ENCODE peak calls at places on chromosomes 12 and 14, in five cellular contexts. T is AG09309; C is stimulated activated CD8-positive, alpha-beta memory T cell treated with anti-CD3 and anti-CD28 coated beads, Interleukin-4, amount 100 ng/mL, for 4 hours; U is cortex of kidney; V is left ventricle myocardium inferior. M is an unnamed sample.

GRCh38 chr12:54404061-54405004 is 14.7 kb downstream of the ITGA5 start:
- DNase-seq in T (no peak), C (no peak), V (no peak), U (no peak), M (no peak)

GRCh38 chr14:103189481-103190470 is 66.5 kb downstream of the TNFAIP2 start:
- DNase-seq in U (no peak), T (no peak), C (no peak), V (no peak), M (no peak)

GRCh38 chr12:1914116-1914911 is 4.1 kb downstream of the CACNA2D4 start:
- DNase-seq in U (no peak), C (no peak), T (no peak), V (no peak), M (no peak)

GRCh38 chr14:45793081-45793480 is 540.1 kb upstream of the MIS18BP1 start:
- DNase-seq in V (no peak), C (no peak), T (no peak), U (no peak), M (no peak)

GRCh38 chr14:75446447-75446846 is 18.6 kb downstream of the JDP2 start:
- DNase-seq in T (no peak), V (no peak), C (no peak), U (no peak), M (no peak)

GRCh38 chr12:22658214-22658613 is 33.2 kb downstream of the ETNK1 start:
- DNase-seq in V (no peak), U (no peak), C (no peak), T (peak; percentile 27), M (peak; percentile 94)

GRCh38 chr12:104567832-104568490 is 111.2 kb downstream of the CHST11 start:
- DNase-seq in T (no peak), C (no peak), U (no peak), V (no peak), M (no peak)

GRCh38 chr12:30850684-30851083 is 75.9 kb upstream of the TSPAN11 start:
- DNase-seq in V (no peak), U (no peak), T (no peak), C (no peak), M (no peak)

GRCh38 chr14:33871394-33871793 is 79.5 kb downstream of the EGLN3 start:
- DNase-seq in T (no peak), V (no peak), U (no peak), C (no peak), M (no peak)

GRCh38 chr12:65956056-65956738 is 131.9 kb downstream of the HMGA2 start:
- DNase-seq in C (no peak), U (no peak), V (no peak), T (no peak), M (no peak)

GRCh38 chr12:76042147-76042546 is 10.6 kb upstream of the PHLDA1 start:
- DNase-seq in C (no peak), U (no peak), T (no peak), V (no peak), M (no peak)

GRCh38 chr12:9115731-9116689 is at the start of gene A2M:
- DNase-seq in T (no peak), C (no peak), U (no peak), V (no peak), M (peak; percentile 0)

GRCh38 chr14:105398726-105399440 is 545 bp downstream of the TEX22 start:
- DNase-seq in C (no peak), U (no peak), V (no peak), T (no peak), M (no peak)

GRCh38 chr12:29256598-29256997 is 107.5 kb downstream of the FAR2 start:
- DNase-seq in C (no peak), U (no peak), T (no peak), V (no peak), M (no peak)

GRCh38 chr14:57247283-57247682 is 21.4 kb downstream of the EXOC5 start:
- DNase-seq in C (no peak), T (no peak), U (no peak), V (no peak), M (no peak)

GRCh38 chr14:99156026-99156425 is 116.0 kb downstream of the BCL11B start:
- DNase-seq in T (no peak), V (no peak), C (no peak), U (no peak), M (no peak)

GRCh38 chr12:77064891-77065360 is 443 bp downstream of the E2F7 start:
- DNase-seq in T (no peak), C (no peak), U (no peak), V (no peak), M (no peak)

GRCh38 chr12:78746001-78746400 is 118.6 kb upstream of the SYT1 start:
- DNase-seq in V (no peak), T (no peak), C (no peak), U (no peak), M (no peak)

GRCh38 chr12:113528606-113529005 is 56.9 kb upstream of the LHX5 start:
- DNase-seq in V (no peak), U (no peak), C (no peak), T (no peak), M (no peak)

GRCh38 chr14:31921251-31921650 is 155.9 kb upstream of the ARHGAP5 start:
- DNase-seq in V (no peak), T (no peak), U (no peak), C (no peak), M (no peak)

GRCh38 chr12:50081096-50081808 is 3.9 kb upstream of the SMARCD1 start:
- DNase-seq in C (no peak), U (no peak), V (no peak), T (no peak), M (no peak)

GRCh38 chr12:389138-390096 is at the start of gene KDM5A:
- DNase-seq in T (peak; percentile 90), C (peak; percentile 82), U (no peak), V (peak; percentile 90), M (peak; percentile 96)

GRCh38 chr14:65622703-65623102 is 210.2 kb downstream of the FUT8 start:
- DNase-seq in C (no peak), T (no peak), V (no peak), U (no peak), M (no peak)

GRCh38 chr12:53380104-53380796 is at the start of gene SP1:
- DNase-seq in T (peak; percentile 70), V (peak; percentile 93), C (peak; percentile 79), U (peak; percentile 51), M (peak; percentile 85)

GRCh38 chr12:607541-608001 is 55.7 kb downstream of the NINJ2 start:
- DNase-seq in C (no peak), U (no peak), T (no peak), V (peak; percentile 80), M (peak; percentile 10)

GRCh38 chr14:90645842-90646443 is 170.3 kb downstream of the TTC7B start:
- DNase-seq in T (no peak), C (no peak), V (no peak), U (no peak), M (peak; percentile 78)

GRCh38 chr12:68617160-68617926 is 6.6 kb downstream of the RAP1B start:
- DNase-seq in T (peak; percentile 44), U (no peak), V (no peak), C (no peak), M (peak; percentile 71)

GRCh38 chr12:57609781-57610552 is 1.3 kb upstream of the ARHGEF25 start:
- DNase-seq in V (peak; percentile 56), C (no peak), U (no peak), T (no peak), M (no peak)

GRCh38 chr12:42343721-42344120 is 17.8 kb downstream of the PPHLN1 start:
- DNase-seq in U (no peak), T (no peak), V (no peak), C (no peak), M (no peak)

GRCh38 chr14:35213143-35213788 is 78.9 kb upstream of the PSMA6 start:
- DNase-seq in C (no peak), T (no peak), V (no peak), U (no peak), M (no peak)

GRCh38 chr14:63342381-63342780 is 23.6 kb upstream of the GPHB5 start:
- DNase-seq in V (no peak), C (no peak), T (no peak), U (no peak), M (no peak)

GRCh38 chr14:61668267-61668666 is 27.0 kb upstream of the HIF1A start:
- DNase-seq in V (no peak), T (no peak), U (no peak), C (no peak), M (no peak)

GRCh38 chr14:24426912-24427536 is 2.4 kb downstream of the CBLN3 start:
- DNase-seq in V (no peak), T (no peak), C (no peak), U (no peak), M (no peak)

GRCh38 chr14:92883066-92883465 is 39.9 kb upstream of the CHGA start:
- DNase-seq in V (no peak), C (no peak), T (no peak), U (no peak), M (no peak)

GRCh38 chr14:50658203-50658602 is 9.9 kb downstream of the SAV1 start:
- DNase-seq in U (no peak), C (no peak), T (no peak), V (no peak), M (peak; percentile 57)

GRCh38 chr14:100203962-100204834 is 34.7 kb upstream of the YY1 start:
- DNase-seq in V (no peak), U (no peak), C (no peak), T (no peak), M (no peak)

GRCh38 chr12:107362960-107363359 is 269.6 kb upstream of the CRY1 start:
- DNase-seq in T (no peak), U (no peak), V (no peak), C (no peak), M (no peak)

GRCh38 chr14:45743884-45744283 is 490.9 kb upstream of the MIS18BP1 start:
- DNase-seq in V (no peak), T (no peak), U (no peak), C (no peak), M (no peak)

GRCh38 chr12:3341594-3341993 is 149.4 kb upstream of the PRMT8 start:
- DNase-seq in V (no peak), T (no peak), C (no peak), U (no peak), M (no peak)

M was measured in astrocyte.